ENCODE peak calls at places on chromosomes 11 and 22, in six cellular contexts. D, H, S, Q, Y and V are unnamed samples.

GRCh38 chr11:134374891-134375550 is 37.0 kb downstream of the B3GAT1 start:
- DNase-seq in D (no peak), S (peak), H (no peak), Y (no peak), Q (no peak), V (no peak)

GRCh38 chr11:130801287-130802146 is 114.8 kb downstream of the SNX19 start:
- DNase-seq in D (no peak), H (peak), S (no peak), Q (no peak), Y (no peak), V (no peak)

GRCh38 chr11:56799691-56800090 is 51.2 kb upstream of the OR9G4 start:
- DNase-seq in Q (no peak), D (no peak), S (no peak), H (no peak), Y (no peak), V (no peak)

GRCh38 chr11:46277623-46278386 is at the start of gene CREB3L1:
- DNase-seq in D (no peak), Q (peak), Y (peak), H (no peak), S (peak), V (no peak)

GRCh38 chr11:38254849-38255248 is 1656.8 kb upstream of the RAG2 start:
- DNase-seq in Y (no peak), S (no peak), Q (no peak), H (no peak), D (no peak), V (no peak)

GRCh38 chr11:2093575-2094353 is 45.4 kb downstream of the IGF2 start:
- DNase-seq in Q (peak), S (peak), Y (peak), D (peak), H (no peak), V (no peak)

GRCh38 chr11:105468154-105468553 is 141.7 kb upstream of the GRIA4 start:
- DNase-seq in H (no peak), S (no peak), D (no peak), Y (no peak), Q (no peak), V (no peak)

GRCh38 chr22:49688516-49689254 is 139.0 kb downstream of the BRD1 start:
- DNase-seq in H (no peak), Y (no peak), Q (no peak), S (no peak), D (no peak), V (no peak)

GRCh38 chr22:29524440-29525191 is 28.9 kb downstream of the THOC5 start:
- DNase-seq in Q (peak), H (peak), S (no peak), Y (peak), D (peak), V (peak)

GRCh38 chr22:39933741-39934140 is 26.5 kb upstream of the TMA7B start:
- DNase-seq in H (no peak), S (no peak), Q (no peak), Y (no peak), D (no peak), V (no peak)

GRCh38 chr11:116697639-116698038 is 75.1 kb downstream of the BUD13 start:
- DNase-seq in S (peak), H (no peak), D (no peak), Q (no peak), Y (no peak), V (no peak)

GRCh38 chr11:13289081-13289480 is 11.5 kb downstream of the BMAL1 start:
- DNase-seq in Y (peak), H (peak), D (no peak), S (no peak), Q (no peak), V (no peak)

GRCh38 chr11:113992459-113993105 is 17.7 kb downstream of the HTR3A start:
- DNase-seq in H (no peak), S (no peak), D (no peak), Y (no peak), Q (no peak), V (no peak)

GRCh38 chr11:112760378-112761060 is 200.7 kb upstream of the NCAM1 start:
- DNase-seq in Q (no peak), Y (no peak), H (no peak), S (peak), D (no peak), V (no peak)
- TF ChIP-seq CTCF in Q (no peak), Y (no peak), H (no peak), S (no peak), D (no peak), V (no peak)

GRCh38 chr11:69677744-69678143 is 2.6 kb upstream of the LTO1 start:
- DNase-seq in H (no peak), Y (no peak), S (no peak), Q (no peak), D (no peak), V (no peak)

GRCh38 chr11:69674886-69675714 is at the start of gene LTO1:
- DNase-seq in D (peak), Q (peak), H (peak), S (peak), Y (peak), V (peak)

GRCh38 chr11:69671734-69672465 is 3.3 kb downstream of the LTO1 start:
- DNase-seq in Q (no peak), Y (no peak), S (peak), D (no peak), H (no peak), V (no peak)

GRCh38 chr11:69670158-69670845 is 4.9 kb downstream of the LTO1 start:
- DNase-seq in Y (peak), H (peak), S (peak), Q (peak), D (peak), V (peak)

GRCh38 chr11:69674267-69674885 is 777 bp downstream of the LTO1 start:
- DNase-seq in Q (no peak), Y (peak), S (peak), D (peak), H (peak), V (no peak)
- TF ChIP-seq CTCF in Q (no peak), Y (no peak), S (no peak), D (no peak), H (no peak), V (no peak)

DNA sequence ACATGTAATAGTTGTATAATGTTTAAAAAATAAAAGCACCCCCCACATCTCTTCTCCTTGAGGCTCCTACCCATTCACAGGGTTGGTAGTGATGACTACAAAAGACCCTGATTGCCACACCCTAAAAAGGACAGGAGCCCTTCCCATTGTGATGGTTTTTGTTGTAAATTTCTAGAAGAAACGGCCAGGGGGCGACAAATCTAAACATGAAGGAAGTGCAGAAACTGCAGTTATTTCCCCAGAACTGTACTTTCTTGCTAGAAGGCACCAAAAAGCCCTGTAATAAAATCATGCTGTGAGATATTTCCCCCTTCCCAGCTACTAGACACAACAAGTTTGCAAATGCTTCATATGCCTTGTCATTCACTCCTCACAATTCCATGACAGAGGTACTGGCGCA is 10.8 kb downstream of the PRR5L start:
- DNase-seq in H (peak), Y (no peak), S (no peak), Q (no peak), D (no peak), V (no peak)
- TF ChIP-seq CTCF in H (peak), Y (no peak), S (no peak), Q (peak), D (peak), V (no peak)

GRCh38 chr11:17846852-17847453 is 112.4 kb downstream of the KCNC1 start:
- DNase-seq in Q (no peak), Y (no peak), H (no peak), S (no peak), D (peak), V (no peak)
- TF ChIP-seq CTCF in Q (peak), Y (no peak), H (peak), S (no peak), D (peak), V (no peak)

GRCh38 chr11:62805044-62805892 is at the start of gene NXF1:
- DNase-seq in S (peak), Q (peak), H (peak), Y (peak), D (peak), V (peak)
- TF ChIP-seq CTCF in S (no peak), Q (peak), H (peak), Y (peak), D (no peak), V (no peak)

GRCh38 chr11:892106-892505 is 18.5 kb downstream of the CHID1 start:
- DNase-seq in H (no peak), D (no peak), Q (no peak), Y (no peak), S (no peak), V (no peak)

GRCh38 chr11:895331-896223 is 15.0 kb downstream of the CHID1 start:
- DNase-seq in Y (no peak), D (no peak), H (no peak), S (no peak), Q (no peak), V (no peak)

GRCh38 chr11:893008-893654 is 17.5 kb downstream of the CHID1 start:
- DNase-seq in Y (no peak), Q (no peak), H (no peak), D (no peak), S (no peak), V (no peak)

GRCh38 chr11:897226-898159 is 13.1 kb downstream of the CHID1 start:
- DNase-seq in S (no peak), Q (no peak), D (no peak), H (no peak), Y (no peak), V (no peak)

GRCh38 chr11:894575-895201 is 15.9 kb downstream of the CHID1 start:
- DNase-seq in D (no peak), Y (no peak), Q (no peak), S (no peak), H (no peak), V (no peak)
- TF ChIP-seq CTCF in D (peak), Y (no peak), Q (no peak), S (no peak), H (peak), V (no peak)

DNA sequence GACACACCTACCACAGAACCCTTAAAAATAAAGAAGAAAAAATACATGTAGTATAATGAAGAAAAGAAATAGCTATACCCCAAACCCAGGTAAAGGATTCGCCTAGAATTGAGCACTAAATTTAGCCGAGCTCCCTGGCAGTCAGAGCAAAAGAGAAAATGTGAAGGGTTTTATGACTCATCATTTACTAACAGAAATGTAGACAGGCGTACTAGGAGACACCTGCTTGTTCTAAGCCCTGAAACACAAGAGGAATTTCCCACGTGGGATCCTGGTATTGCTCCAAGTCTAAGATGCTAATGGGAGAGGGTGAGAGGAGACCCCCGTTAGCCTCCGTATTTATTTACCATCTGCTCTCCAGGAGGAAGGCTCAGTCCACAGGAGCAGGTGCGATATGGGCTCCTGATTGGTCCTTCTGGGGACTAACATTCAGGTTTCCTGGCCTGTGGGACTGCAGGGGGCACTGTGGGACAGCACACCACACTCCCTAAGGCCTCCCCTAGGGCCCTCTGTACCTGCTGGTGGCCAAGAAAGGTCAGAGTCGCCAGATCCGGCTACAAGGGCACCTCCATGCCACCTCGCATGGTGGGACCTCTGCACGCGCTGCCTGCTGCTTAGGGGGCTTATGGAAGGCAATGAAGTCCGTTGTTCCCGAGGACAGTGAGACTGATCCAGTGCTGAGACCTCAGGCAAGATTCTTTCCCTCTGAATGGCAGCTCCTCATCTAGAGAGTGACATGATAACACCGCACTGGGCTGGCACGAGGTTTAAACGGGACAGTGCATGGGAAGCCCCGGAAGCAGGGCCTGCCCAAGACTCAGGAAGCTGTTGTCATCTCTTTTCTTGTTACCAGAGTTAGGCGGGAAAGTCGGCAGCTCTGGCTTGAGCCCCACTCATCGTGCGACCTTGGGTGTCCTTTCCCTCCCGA is 25.8 kb downstream of the KCNC1 start:
- DNase-seq in Q (peak), H (peak), D (peak), S (no peak), Y (peak), V (peak)
- TF ChIP-seq CTCF in Q (peak), H (peak), D (peak), S (peak), Y (peak), V (peak)

GRCh38 chr11:111540114-111540920 is at the start of gene LAYN:
- DNase-seq in S (peak), Y (peak), D (no peak), Q (peak), H (no peak), V (peak)
- TF ChIP-seq CTCF in S (no peak), Y (no peak), D (no peak), Q (no peak), H (no peak), V (no peak)

GRCh38 chr22:19663286-19663815 is 51.0 kb upstream of the SEPTIN5 start:
- DNase-seq in S (no peak), Q (peak), D (peak), H (peak), Y (peak), V (no peak)

GRCh38 chr22:19665784-19666662 is 48.3 kb upstream of the SEPTIN5 start:
- DNase-seq in Y (no peak), Q (no peak), S (no peak), D (no peak), H (no peak), V (no peak)

GRCh38 chr22:19663821-19664325 is 50.4 kb upstream of the SEPTIN5 start:
- DNase-seq in Q (peak), Y (peak), S (no peak), D (no peak), H (no peak), V (no peak)

GRCh38 chr22:19664951-19665783 is 49.1 kb upstream of the SEPTIN5 start:
- DNase-seq in Y (no peak), S (no peak), Q (no peak), D (no peak), H (no peak), V (no peak)

GRCh38 chr22:19664406-19664805 is 49.9 kb upstream of the SEPTIN5 start:
- DNase-seq in Q (no peak), H (no peak), S (no peak), D (no peak), Y (no peak), V (no peak)
- TF ChIP-seq CTCF in Q (no peak), H (no peak), S (no peak), D (no peak), Y (no peak), V (no peak)